ENCODE peak calls at places on chromosomes 2 and 18, in eight cellular contexts. D, M, U, J, R, V, Y and N are unnamed samples.

GRCh38 chr2:186984481-186984880 is 135.5 kb upstream of the ZSWIM2 start:
- DNase-seq in U (no peak), V (no peak), M (no peak), D (no peak), J (no peak), Y (no peak), R (no peak), N (no peak)

GRCh38 chr2:132373391-132374135 is 43.0 kb upstream of the GPR39 start:
- DNase-seq in V (no peak), J (no peak), M (no peak), Y (no peak), U (no peak), D (no peak), R (no peak), N (no peak)

GRCh38 chr2:81481242-81481993 is 1176.9 kb upstream of the LRRTM1 start:
- DNase-seq in M (peak), J (no peak), D (no peak), R (peak), V (no peak), U (no peak), Y (no peak), N (no peak)

GRCh38 chr18:3397031-3397750 is 52.8 kb upstream of the TGIF1 start:
- DNase-seq in U (no peak), R (no peak), D (no peak), J (no peak), M (no peak), Y (no peak), V (no peak), N (no peak)

GRCh38 chr18:8643479-8643878 is 34.2 kb downstream of the RAB12 start:
- DNase-seq in Y (no peak), R (no peak), J (no peak), U (no peak), M (no peak), D (no peak), V (no peak), N (no peak)

GRCh38 chr18:60411715-60412114 is 39.1 kb upstream of the MC4R start:
- DNase-seq in J (peak), Y (peak), V (no peak), R (no peak), M (no peak), D (no peak), U (no peak), N (no peak)

GRCh38 chr18:57543560-57543959 is 42.9 kb downstream of the FECH start:
- DNase-seq in Y (no peak), D (no peak), V (no peak), U (no peak), R (no peak), M (no peak), J (no peak), N (no peak)

GRCh38 chr2:235508371-235509160 is 14.7 kb downstream of the AGAP1 start:
- DNase-seq in M (no peak), D (no peak), U (no peak), V (no peak), R (no peak), J (no peak), Y (no peak), N (no peak)

GRCh38 chr2:71460056-71460455 is 6.7 kb downstream of the DYSF start:
- DNase-seq in J (no peak), R (no peak), V (no peak), Y (no peak), D (no peak), M (no peak), U (no peak), N (no peak)

GRCh38 chr2:156349605-156350004 is 17.1 kb upstream of the NR4A2 start:
- DNase-seq in U (no peak), Y (no peak), D (no peak), J (no peak), M (no peak), R (no peak), V (no peak), N (no peak)

GRCh38 chr2:95379616-95379925 is 22.9 kb upstream of the FAHD2A start:
- DNase-seq in J (no peak), M (no peak), D (no peak), U (no peak), V (no peak), Y (no peak), R (no peak), N (no peak)
- TF ChIP-seq CTCF in J (peak), M (no peak), D (peak), U (no peak), V (peak), Y (no peak), R (peak), N (no peak)

DNA sequence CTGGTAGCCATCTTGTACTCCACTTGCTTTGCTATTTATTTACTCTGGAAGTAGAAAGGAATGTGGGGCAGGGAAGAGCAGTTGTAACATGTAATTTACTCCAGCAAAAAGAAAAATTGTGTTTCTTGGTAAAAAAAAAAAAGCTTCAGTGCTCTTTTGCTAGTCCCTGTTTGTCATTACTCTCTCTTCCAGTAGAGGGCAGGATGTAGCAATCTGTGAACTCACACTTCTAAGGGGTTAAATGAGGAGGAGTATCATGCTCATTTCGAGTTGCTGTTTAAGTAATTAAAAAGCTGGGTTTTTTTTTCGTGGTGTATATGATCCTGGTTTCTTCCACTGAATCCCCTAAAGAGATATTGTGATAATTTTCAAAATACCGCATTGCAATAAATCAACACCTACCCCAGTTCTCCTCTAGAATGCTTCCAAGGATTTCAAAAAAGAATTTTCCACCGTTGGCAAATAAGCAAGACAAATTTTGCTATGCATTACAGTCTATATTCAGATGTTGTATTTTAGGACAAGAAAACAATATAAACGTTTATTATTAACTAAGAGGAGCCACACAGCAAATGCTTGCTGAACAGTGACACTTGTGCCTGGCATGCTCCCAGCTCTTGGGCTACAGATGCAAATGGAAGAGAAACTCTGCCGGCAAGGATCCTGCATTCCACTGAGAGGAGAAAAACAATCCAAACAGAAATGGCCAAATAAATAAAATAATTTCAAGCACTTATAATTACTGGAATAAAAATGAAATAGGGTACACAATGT is 261.6 kb downstream of the ASXL3 start:
- DNase-seq in U (no peak), Y (peak), D (no peak), J (peak), M (no peak), R (peak), V (no peak), N (no peak)
- TF ChIP-seq CTCF in U (peak), Y (peak), D (peak), J (peak), M (no peak), R (peak), V (peak), N (peak)

DNA sequence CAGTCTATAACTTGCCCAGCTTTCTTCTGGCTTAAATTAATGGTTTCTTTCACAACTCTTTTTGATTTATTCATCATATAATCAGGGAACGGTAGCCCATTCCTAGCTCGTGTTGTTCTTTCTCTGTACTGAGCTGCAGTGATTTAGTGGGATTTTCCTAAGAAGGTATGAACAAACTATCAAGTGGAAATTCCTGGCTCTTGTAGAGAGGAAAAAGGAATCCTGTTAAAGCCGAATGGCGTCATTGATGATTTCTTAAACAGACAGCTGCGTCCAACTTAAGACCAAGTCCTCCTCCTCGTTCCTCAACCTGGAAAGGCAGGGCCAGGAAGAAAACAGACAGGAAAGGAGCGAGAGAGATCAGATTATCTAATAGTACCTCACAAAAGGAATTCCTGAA is 69.2 kb upstream of the CABLES1 start:
- DNase-seq in J (no peak), V (no peak), R (no peak), D (no peak), Y (no peak), M (no peak), U (no peak), N (no peak)
- TF ChIP-seq CTCF in J (no peak), V (no peak), R (no peak), D (no peak), Y (no peak), M (no peak), U (no peak), N (no peak)

GRCh38 chr2:163266772-163267171 is 428.2 kb upstream of the KCNH7 start:
- DNase-seq in V (peak), J (no peak), M (no peak), U (no peak), R (no peak), Y (no peak), D (no peak), N (no peak)
- TF ChIP-seq CTCF in V (no peak), J (no peak), M (no peak), U (no peak), R (no peak), Y (peak), D (no peak), N (no peak)